ENCODE peak calls at places on chromosomes 12 and 14, in eight cellular contexts. P is PC-3, C is lung, V is astrocyte of the spinal cord, L is fibroblast of pulmonary artery, N is NB4, Y is MM.1S, U is foreskin fibroblast. S is an unnamed sample.

GRCh38 chr14:29627141-29627540 is 300.5 kb downstream of the PRKD1 start:
- DNase-seq in V (no peak), N (no peak), L (no peak), U (peak), C (no peak), P (no peak), Y (no peak), S (peak)

GRCh38 chr14:98231210-98231609 is 1040.8 kb downstream of the BCL11B start:
- DNase-seq in Y (no peak), V (no peak), N (no peak), P (no peak), C (no peak), L (no peak), U (no peak), S (no peak)

GRCh38 chr12:7929069-7929792 is 6.8 kb downstream of the SLC2A3 start:
- DNase-seq in N (no peak), L (no peak), P (peak), C (no peak), V (no peak), Y (no peak), U (no peak), S (no peak)

GRCh38 chr14:34052658-34053014 is 101.8 kb upstream of the EGLN3 start:
- DNase-seq in U (peak), P (peak), C (no peak), Y (no peak), L (peak), N (peak), V (peak), S (peak)

GRCh38 chr14:75213172-75213571 is 36.8 kb upstream of the TMED10 start:
- DNase-seq in P (no peak), U (peak), V (no peak), L (no peak), C (no peak), Y (no peak), N (peak), S (no peak)

GRCh38 chr12:89343127-89343526 is 9.2 kb downstream of the DUSP6 start:
- DNase-seq in L (peak), V (peak), Y (no peak), P (no peak), N (peak), U (peak), C (no peak), S (no peak)

GRCh38 chr12:52232233-52232915 is 669 bp upstream of the KRT7 start:
- DNase-seq in P (no peak), V (no peak), C (no peak), Y (no peak), N (no peak), L (no peak), U (no peak), S (no peak)

GRCh38 chr14:43172899-43173548 is 1334.1 kb downstream of the FSCB start:
- DNase-seq in L (peak), C (no peak), P (no peak), U (no peak), Y (no peak), V (no peak), N (no peak), S (no peak)

DNA sequence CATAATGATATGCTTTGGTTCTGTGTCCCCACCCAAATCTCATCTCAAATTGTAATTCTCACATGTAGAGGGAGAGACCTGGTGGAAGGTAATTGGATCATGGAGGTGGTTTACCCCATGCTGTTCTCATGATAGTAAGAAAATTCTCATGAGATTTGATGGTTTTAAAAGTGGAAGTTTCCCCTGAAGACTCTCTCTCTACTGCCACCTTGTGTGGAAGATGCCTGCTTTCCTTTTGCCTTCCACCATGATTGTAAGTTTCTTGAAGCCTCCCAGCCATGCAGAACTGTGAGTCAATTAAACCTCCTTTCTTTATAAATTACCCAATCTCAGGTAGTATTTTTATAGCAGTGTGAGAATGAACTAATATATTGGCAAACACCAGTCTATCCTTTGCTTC is 260.4 kb upstream of the PPFIA2 start:
- DNase-seq in Y (peak), L (peak), U (no peak), P (no peak), V (no peak), N (peak), C (no peak), S (peak)
- TF ChIP-seq CTCF in Y (peak), L (peak), U (no peak), P (no peak), V (peak), N (peak), C (no peak), S (peak)

GRCh38 chr14:96285667-96286066 is 29.7 kb downstream of the BDKRB1 start:
- DNase-seq in C (no peak), V (no peak), Y (no peak), P (no peak), U (peak), N (no peak), L (peak), S (no peak)
- H3K4me3 ChIP-seq in C (no peak), V (no peak), Y (no peak), P (no peak), U (no peak), N (no peak), L (no peak), S (no peak)

GRCh38 chr14:49250517-49250916 is 335.7 kb downstream of the RPS29 start:
- DNase-seq in N (no peak), U (no peak), V (no peak), C (no peak), Y (no peak), L (no peak), P (no peak), S (no peak)
- TF ChIP-seq CTCF in N (no peak), U (no peak), V (no peak), C (no peak), Y (no peak), L (no peak), P (no peak), S (no peak)

DNA sequence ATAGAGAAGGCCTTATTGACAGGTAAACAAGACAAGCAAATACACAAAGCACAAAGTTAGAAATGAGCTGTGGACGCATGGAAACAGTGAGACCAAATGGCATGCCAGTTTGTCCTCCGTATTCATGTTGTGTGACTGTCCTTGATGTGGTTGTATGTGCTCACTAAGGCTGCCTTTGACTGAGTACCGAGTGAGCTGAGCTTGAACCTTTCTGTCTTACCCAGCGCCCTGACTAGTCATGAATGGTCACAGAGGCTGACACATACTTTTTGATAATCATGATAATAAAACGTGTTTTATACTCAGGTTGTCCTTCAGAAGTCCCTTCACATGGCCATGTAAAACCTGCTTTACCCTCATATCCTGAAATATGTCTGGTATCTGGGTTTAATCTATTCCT is 553 bp upstream of the CATSPERB start:
- DNase-seq in P (no peak), N (no peak), V (no peak), C (no peak), U (no peak), L (no peak), Y (no peak), S (no peak)
- H3K4me3 ChIP-seq in P (no peak), N (no peak), V (no peak), C (no peak), U (no peak), L (no peak), Y (no peak), S (no peak)

GRCh38 chr14:22008098-22008412 is 334.4 kb upstream of the OR4E1 start:
- DNase-seq in Y (no peak), N (no peak), C (no peak), P (no peak), U (no peak), V (no peak), L (no peak), S (no peak)

GRCh38 chr14:21999400-21999799 is 325.8 kb upstream of the OR4E1 start:
- DNase-seq in C (no peak), P (peak), Y (no peak), U (no peak), V (no peak), N (no peak), L (no peak), S (peak)

GRCh38 chr14:22003471-22003870 is 329.9 kb upstream of the OR4E1 start:
- DNase-seq in N (no peak), V (no peak), Y (no peak), U (no peak), C (no peak), L (no peak), P (no peak), S (no peak)

GRCh38 chr14:22007278-22008097 is 333.9 kb upstream of the OR4E1 start:
- DNase-seq in U (no peak), V (no peak), N (no peak), L (no peak), C (no peak), P (no peak), Y (no peak), S (no peak)

GRCh38 chr14:22002860-22003284 is 329.3 kb upstream of the OR4E1 start:
- DNase-seq in N (peak), L (no peak), U (no peak), Y (peak), P (peak), C (no peak), V (no peak), S (peak)
- TF ChIP-seq CTCF in N (peak), L (no peak), U (no peak), Y (peak), P (peak), C (no peak), V (peak), S (peak)

GRCh38 chr12:94401326-94401725 is 58.3 kb downstream of the CEP83 start:
- DNase-seq in V (no peak), L (no peak), P (no peak), U (no peak), Y (no peak), C (no peak), N (no peak), S (no peak)

GRCh38 chr12:94405378-94406116 is 54.1 kb downstream of the CEP83 start:
- DNase-seq in P (no peak), C (no peak), U (peak), V (no peak), N (no peak), Y (peak), L (no peak), S (no peak)

DNA sequence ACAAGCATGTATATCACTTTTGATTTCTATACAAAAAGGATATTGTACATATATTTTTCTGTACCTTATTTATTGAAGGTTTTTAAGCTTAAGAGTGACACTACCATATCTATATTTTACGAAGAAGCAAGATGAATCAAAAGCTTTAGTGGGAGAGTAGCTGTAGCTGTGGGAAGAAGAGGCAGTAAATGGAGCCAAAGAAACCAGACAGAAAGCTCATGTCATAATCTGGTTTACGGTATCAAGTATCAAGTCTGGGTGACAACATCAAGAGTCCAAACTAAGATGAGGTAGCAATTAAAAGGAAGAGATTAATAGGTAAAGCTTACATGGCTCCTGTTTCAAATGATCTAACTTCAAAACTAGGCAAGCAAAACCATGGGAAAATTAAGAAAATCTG is 54.8 kb downstream of the CEP83 start:
- DNase-seq in V (no peak), U (no peak), L (no peak), N (no peak), Y (no peak), P (no peak), C (no peak), S (no peak)
- H3K4me3 ChIP-seq in V (no peak), U (no peak), L (no peak), N (no peak), Y (peak), P (no peak), C (no peak), S (no peak)

GRCh38 chr12:54021006-54021405 is 7.2 kb upstream of the HOXC6 start:
- DNase-seq in L (no peak), U (no peak), C (no peak), V (no peak), Y (no peak), N (no peak), P (no peak), S (no peak)

GRCh38 chr12:54020587-54020969 is 7.7 kb upstream of the HOXC6 start:
- DNase-seq in Y (no peak), P (no peak), U (no peak), N (no peak), L (no peak), C (no peak), V (no peak), S (no peak)

GRCh38 chr12:54019924-54020586 is 8.2 kb upstream of the HOXC6 start:
- DNase-seq in L (no peak), P (no peak), N (no peak), V (no peak), Y (no peak), U (peak), C (no peak), S (no peak)

GRCh38 chr12:54022960-54023884 is 5.0 kb upstream of the HOXC6 start:
- DNase-seq in V (no peak), C (no peak), P (no peak), L (no peak), Y (no peak), N (no peak), U (no peak), S (no peak)

DNA sequence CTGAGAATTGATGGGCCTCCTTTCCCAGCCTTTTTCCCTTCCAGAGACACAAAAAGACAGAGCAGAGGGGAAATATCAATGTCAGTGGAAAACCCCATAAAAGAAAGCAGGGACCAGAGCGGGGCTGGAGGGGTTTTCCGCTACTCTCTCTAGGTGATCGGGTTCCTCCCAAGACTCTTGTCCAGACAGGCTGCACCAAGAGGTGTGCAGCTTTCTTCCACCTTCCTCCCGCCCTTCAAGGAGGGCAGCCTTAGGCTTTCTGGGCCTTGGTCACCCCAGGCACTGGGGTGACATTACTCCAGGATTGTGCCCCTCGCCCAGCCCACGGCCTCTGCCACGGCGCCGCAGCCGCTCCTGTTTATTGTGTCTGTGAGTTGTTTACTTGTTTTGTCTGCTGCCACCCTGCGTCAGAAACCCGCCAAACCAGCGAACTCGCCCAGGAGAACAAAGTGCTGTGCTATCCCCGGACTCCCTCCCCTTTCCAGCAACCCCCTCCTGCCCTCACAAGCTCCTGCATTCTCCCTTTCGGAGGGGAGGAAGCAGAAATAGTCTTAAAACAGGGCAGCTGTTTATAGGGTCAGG is 6.7 kb upstream of the HOXC6 start:
- DNase-seq in U (no peak), C (no peak), N (no peak), Y (no peak), V (no peak), L (no peak), P (no peak), S (peak)
- TF ChIP-seq CTCF in U (peak), C (no peak), N (no peak), Y (peak), V (no peak), L (no peak), P (peak), S (peak)

GRCh38 chr12:103166949-103167348 is 209.5 kb downstream of the ASCL1 start:
- DNase-seq in N (no peak), Y (no peak), U (no peak), L (no peak), P (no peak), V (no peak), C (no peak), S (no peak)
- H3K4me3 ChIP-seq in N (no peak), Y (no peak), U (no peak), L (no peak), P (no peak), V (no peak), C (no peak), S (no peak)

GRCh38 chr12:15278816-15279658 is 43.3 kb upstream of the PTPRO start:
- DNase-seq in N (peak), P (peak), V (peak), C (peak), L (peak), Y (peak), U (peak), S (peak)
- TF ChIP-seq CTCF in N (no peak), P (no peak), V (no peak), C (no peak), L (peak), Y (peak), U (no peak), S (peak)

S was measured in epithelial cell of esophagus.